ENCODE peak calls at places on chromosome 1, in five cellular contexts. M, K, L, A and J are unnamed samples.

GRCh38 chr1:221230605-221231004 is 351.4 kb downstream of the HLX start:
- DNase-seq in M (no peak), K (no peak), L (no peak), A (peak), J (no peak)

GRCh38 chr1:236534164-236534651 is 10.4 kb downstream of the LGALS8 start:
- DNase-seq in M (no peak), K (no peak), L (peak), A (no peak), J (peak)

GRCh38 chr1:152244576-152244975 is 20.6 kb upstream of the HRNR start:
- DNase-seq in M (no peak), K (no peak), L (no peak), A (no peak), J (peak)

GRCh38 chr1:203551550-203551949 is 57.6 kb downstream of the OPTC start:
- DNase-seq in M (no peak), K (no peak), L (no peak), A (no peak), J (no peak)

GRCh38 chr1:27520651-27521050 is 30.7 kb upstream of the WASF2 start:
- DNase-seq in M (no peak), K (no peak), L (no peak), A (no peak), J (no peak)

GRCh38 chr1:33473900-33474299 is 1.5 kb downstream of the ZSCAN20 start:
- DNase-seq in M (no peak), K (no peak), L (no peak), A (no peak), J (no peak)

GRCh38 chr1:189962171-189962570 is 515.5 kb downstream of the BRINP3 start:
- DNase-seq in M (no peak), K (no peak), L (no peak), A (no peak), J (no peak)

GRCh38 chr1:195733826-195734225 is 874.4 kb downstream of the KCNT2 start:
- DNase-seq in M (no peak), K (peak), L (no peak), A (no peak), J (no peak)

GRCh38 chr1:75316230-75316629 is 182.0 kb downstream of the LHX8 start:
- DNase-seq in M (no peak), K (no peak), L (no peak), A (no peak), J (no peak)

GRCh38 chr1:238457610-238458009 is 566.9 kb upstream of the ZP4 start:
- DNase-seq in M (no peak), K (no peak), L (no peak), A (no peak), J (peak)

GRCh38 chr1:24759492-24759891 is 14.2 kb downstream of the CLIC4 start:
- DNase-seq in M (no peak), K (no peak), L (no peak), A (no peak), J (no peak)

GRCh38 chr1:234585333-234586055 is 24.5 kb downstream of the IRF2BP2 start:
- DNase-seq in M (no peak), K (no peak), L (no peak), A (no peak), J (no peak)

GRCh38 chr1:15523104-15523921 is 702 bp downstream of the CASP9 start:
- DNase-seq in M (no peak), K (no peak), L (no peak), A (no peak), J (no peak)

GRCh38 chr1:96703186-96703585 is 18.4 kb upstream of the PTBP2 start:
- DNase-seq in M (no peak), K (no peak), L (no peak), A (no peak), J (no peak)

GRCh38 chr1:68010094-68010493 is 40.3 kb downstream of the DIRAS3 start:
- DNase-seq in M (no peak), K (no peak), L (no peak), A (peak), J (no peak)

GRCh38 chr1:158864595-158864994 is 33.4 kb downstream of the MNDA start:
- DNase-seq in M (no peak), K (no peak), L (no peak), A (no peak), J (no peak)

GRCh38 chr1:40945491-40945973 is 34.0 kb upstream of the CTPS1 start:
- DNase-seq in M (no peak), K (no peak), L (no peak), A (no peak), J (no peak)

GRCh38 chr1:217402301-217402700 is 228.6 kb downstream of the GPATCH2 start:
- DNase-seq in M (no peak), K (no peak), L (no peak), A (no peak), J (no peak)

GRCh38 chr1:158771950-158772866 is at the start of gene OR6N1:
- DNase-seq in M (no peak), K (no peak), L (no peak), A (no peak), J (no peak)

GRCh38 chr1:230327892-230328284 is 98.2 kb downstream of the PGBD5 start:
- DNase-seq in M (no peak), K (no peak), L (no peak), A (no peak), J (no peak)

GRCh38 chr1:228089520-228090380 is 7.2 kb downstream of the ARF1 start:
- DNase-seq in M (peak), K (peak), L (no peak), A (no peak), J (no peak)

GRCh38 chr1:211680752-211681327 is 5.4 kb upstream of the NEK2 start:
- DNase-seq in M (peak), K (peak), L (peak), A (peak), J (peak)

GRCh38 chr1:26156285-26157038 is 2.4 kb upstream of the FAM110D start:
- DNase-seq in M (no peak), K (peak), L (no peak), A (no peak), J (no peak)

GRCh38 chr1:51063121-51063520 is 38.9 kb upstream of the C1orf185 start:
- DNase-seq in M (no peak), K (no peak), L (peak), A (no peak), J (peak)

GRCh38 chr1:53552981-53553733 is 94.0 kb downstream of the DMRTB1 start:
- DNase-seq in M (no peak), K (no peak), L (no peak), A (no peak), J (no peak)

GRCh38 chr1:200038645-200038986 is 11.1 kb downstream of the NR5A2 start:
- DNase-seq in M (peak), K (no peak), L (no peak), A (no peak), J (no peak)

GRCh38 chr1:9494936-9495758 is 44.1 kb upstream of the SLC25A33 start:
- DNase-seq in M (peak), K (peak), L (no peak), A (peak), J (no peak)

GRCh38 chr1:182709855-182710254 is 25.5 kb upstream of the RGS8 start:
- DNase-seq in M (no peak), K (no peak), L (no peak), A (no peak), J (no peak)

GRCh38 chr1:205301842-205302588 is 19.5 kb downstream of the NUAK2 start:
- DNase-seq in M (no peak), K (no peak), L (no peak), A (no peak), J (no peak)

GRCh38 chr1:16462773-16463330 is 22.3 kb downstream of the NECAP2 start:
- DNase-seq in M (no peak), K (no peak), L (no peak), A (no peak), J (no peak)

GRCh38 chr1:165793951-165794350 is 25.3 kb upstream of the TMCO1 start:
- DNase-seq in M (no peak), K (no peak), L (no peak), A (no peak), J (peak)